ENCODE peak calls at places on chromosomes 2 and 18, in eight cellular contexts. E is A549, M is choroid plexus epithelial cell, L is neuronal stem cell, V is GM06990, I is NCI-H446 treated with DMSO at 0.1 percent for 48 hours, Q is activated T-cell treated with anti-CD3 and anti-CD28 coated beads for 48 hours, X is ELR. C is an unnamed sample.

GRCh38 chr2:168152902-168153301 is 94.5 kb downstream of the STK39 start:
- DNase-seq in E (no peak), M (no peak), L (no peak), V (no peak), I (no peak), Q (no peak), X (no peak), C (no peak)

GRCh38 chr18:74457743-74458465 is 796 bp upstream of the DIPK1C start:
- DNase-seq in E (no peak), M (no peak), L (no peak), V (no peak), I (no peak), Q (no peak), X (no peak), C (no peak)

GRCh38 chr2:178949584-178949983 is 100.4 kb downstream of the CCDC141 start:
- DNase-seq in E (no peak), M (no peak), L (no peak), V (no peak), I (no peak), Q (no peak), X (no peak), C (no peak)

GRCh38 chr2:118372876-118373597 is 284.8 kb downstream of the INSIG2 start:
- DNase-seq in E (no peak), M (no peak), L (peak), V (no peak), I (no peak), Q (no peak), X (no peak), C (no peak)

GRCh38 chr18:55853268-55853667 is 265.3 kb upstream of the TCF4 start:
- DNase-seq in E (no peak), M (no peak), L (no peak), V (no peak), I (no peak), Q (no peak), X (no peak), C (no peak)

GRCh38 chr2:55771612-55772011 is 78.0 kb upstream of the PNPT1 start:
- DNase-seq in E (peak), M (peak), L (no peak), V (no peak), I (peak), Q (no peak), X (peak), C (peak)

GRCh38 chr2:43488737-43489136 is 107.1 kb downstream of the THADA start:
- DNase-seq in E (no peak), M (no peak), L (no peak), V (no peak), I (no peak), Q (no peak), X (no peak), C (no peak)

GRCh38 chr2:85419009-85419711 is 646 bp downstream of the SH2D6 start:
- DNase-seq in E (no peak), M (no peak), L (no peak), V (no peak), I (no peak), Q (no peak), X (no peak), C (no peak)

GRCh38 chr2:72515696-72516095 is 310.1 kb downstream of the EXOC6B start:
- DNase-seq in E (no peak), M (peak), L (no peak), V (no peak), I (no peak), Q (no peak), X (no peak), C (no peak)

GRCh38 chr2:105786231-105787230 is 41.8 kb downstream of the NCK2 start:
- DNase-seq in E (no peak), M (no peak), L (no peak), V (no peak), I (no peak), Q (no peak), X (no peak), C (no peak)

GRCh38 chr2:24816884-24817283 is 23.7 kb downstream of the CENPO start:
- DNase-seq in E (no peak), M (peak), L (no peak), V (no peak), I (no peak), Q (no peak), X (peak), C (no peak)

GRCh38 chr2:64722645-64723044 is 68.9 kb upstream of the SERTAD2 start:
- DNase-seq in E (no peak), M (no peak), L (no peak), V (no peak), I (no peak), Q (no peak), X (no peak), C (no peak)

GRCh38 chr2:99822487-99823218 is 319.7 kb downstream of the AFF3 start:
- DNase-seq in E (no peak), M (no peak), L (peak), V (no peak), I (no peak), Q (no peak), X (no peak), C (no peak)

GRCh38 chr2:20094142-20094792 is 42.8 kb upstream of the LAPTM4A start:
- DNase-seq in E (no peak), M (no peak), L (no peak), V (no peak), I (no peak), Q (no peak), X (no peak), C (no peak)

GRCh38 chr2:150675807-150676206 is 188.3 kb upstream of the RND3 start:
- DNase-seq in E (no peak), M (no peak), L (no peak), V (no peak), I (no peak), Q (no peak), X (no peak), C (no peak)

GRCh38 chr2:239179851-239180371 is 220.9 kb downstream of the HDAC4 start:
- DNase-seq in E (no peak), M (no peak), L (no peak), V (no peak), I (no peak), Q (no peak), X (no peak), C (no peak)

GRCh38 chr18:28905509-28905908 is 728.6 kb upstream of the CDH2 start:
- DNase-seq in E (no peak), M (peak), L (no peak), V (no peak), I (no peak), Q (no peak), X (peak), C (no peak)

GRCh38 chr2:88751770-88752169 is 60.3 kb downstream of the RPIA start:
- DNase-seq in E (no peak), M (no peak), L (no peak), V (no peak), I (no peak), Q (no peak), X (no peak), C (no peak)

GRCh38 chr18:13643261-13643671 is 83.1 kb downstream of the FAM210A start:
- DNase-seq in E (no peak), M (no peak), L (no peak), V (no peak), I (no peak), Q (no peak), X (no peak), C (no peak)

GRCh38 chr2:188645982-188646381 is 328.2 kb upstream of the COL3A1 start:
- DNase-seq in E (no peak), M (peak), L (no peak), V (no peak), I (no peak), Q (no peak), X (peak), C (no peak)

GRCh38 chr2:148928395-148928794 is 53.4 kb downstream of the KIF5C start:
- DNase-seq in E (no peak), M (no peak), L (no peak), V (no peak), I (no peak), Q (no peak), X (no peak), C (no peak)